ENCODE peak calls at places on chromosomes 3 and 15, in ten cellular contexts. A is cardiac septum; B is astrocyte; M is endothelial cell; K is anterior cingulate cortex; C is cerebellum; P is tibial artery; L is foreskin fibroblast; E is AG10803; Z is CD8-positive, alpha-beta T cell. O is an unnamed sample.

GRCh38 chr3:49260711-49261357 is 16.2 kb downstream of the C3orf62 start:
- DNase-seq in A (no peak), B (no peak), M (no peak), K (no peak), C (no peak), P (no peak), L (no peak), E (no peak), Z (no peak), O (no peak)

GRCh38 chr3:173398111-173398479 is 551 bp downstream of the NLGN1 start:
- DNase-seq in A (peak; percentile 78), B (peak; percentile 61), M (no peak), K (no peak), C (no peak), P (no peak), L (no peak), E (peak; percentile 61), Z (no peak), O (no peak)

GRCh38 chr3:15601399-15602145 is at the start of the genes BTD and HACL1:
- DNase-seq in A (peak; percentile 98), B (peak; percentile 98), M (peak; percentile 96), K (no peak), C (peak; percentile 97), P (peak; percentile 99), L (peak; percentile 97), E (peak; percentile 99), Z (peak; percentile 98), O (peak; percentile 100)

GRCh38 chr3:94654096-94654495 is 591.2 kb downstream of the NSUN3 start:
- DNase-seq in A (no peak), B (no peak), M (no peak), K (no peak), C (no peak), P (no peak), L (no peak), E (no peak), Z (no peak), O (no peak)

GRCh38 chr3:149516920-149517319 is 42.4 kb downstream of the TM4SF4 start:
- DNase-seq in A (no peak), B (no peak), M (no peak), K (no peak), C (no peak), P (no peak), L (no peak), E (no peak), Z (no peak), O (no peak)

GRCh38 chr15:94584833-94585244 is 353.5 kb downstream of the MCTP2 start:
- DNase-seq in A (no peak), B (peak; percentile 23), M (peak; percentile 63), K (no peak), C (no peak), P (no peak), L (no peak), E (no peak), Z (peak; percentile 22), O (no peak)

GRCh38 chr3:44932986-44933944 is 42.7 kb downstream of the ZDHHC3 start:
- DNase-seq in A (no peak), B (no peak), M (peak; percentile 51), K (no peak), C (no peak), P (no peak), L (no peak), E (no peak), Z (no peak), O (no peak)

GRCh38 chr15:89067751-89068150 is 20.5 kb upstream of the ABHD2 start:
- DNase-seq in A (no peak), B (peak; percentile 81), M (no peak), K (no peak), C (no peak), P (no peak), L (no peak), E (no peak), Z (no peak), O (no peak)

O was measured in cerebellar cortex.